ENCODE peak calls at places on chromosome 13, in six cellular contexts. T is cardiac muscle cell, B is RWPE2, L is colonic mucosa, V is kidney epithelial cell, I is ovary. F is an unnamed sample.

GRCh38 chr13:67880916-67881315 is 650.8 kb upstream of the PCDH9 start:
- DNase-seq in I (no peak), V (no peak), T (no peak), B (no peak), L (no peak), F (no peak)

GRCh38 chr13:49304763-49305695 is 57.3 kb downstream of the CDADC1 start:
- DNase-seq in B (no peak), T (no peak), V (no peak), L (no peak), I (no peak), F (no peak)

GRCh38 chr13:21458457-21458815 is 667 bp downstream of the ZDHHC20 start:
- DNase-seq in T (peak; percentile 53), I (peak; percentile 19), L (peak; percentile 76), B (peak; percentile 69), V (no peak), F (no peak)

GRCh38 chr13:87498681-87499080 is 172.5 kb upstream of the SLITRK5 start:
- DNase-seq in B (no peak), L (no peak), T (peak; percentile 70), V (no peak), I (no peak), F (no peak)

GRCh38 chr13:60852886-60853285 is 455.9 kb downstream of the TDRD3 start:
- DNase-seq in V (no peak), I (no peak), B (no peak), T (no peak), L (no peak), F (no peak)

GRCh38 chr13:62185631-62186256 is 770.1 kb upstream of the PCDH20 start:
- DNase-seq in L (no peak), B (no peak), V (no peak), I (no peak), T (no peak), F (no peak)

GRCh38 chr13:109844396-109844795 is 58.0 kb upstream of the IRS2 start:
- DNase-seq in I (no peak), V (no peak), T (peak; percentile 8), B (no peak), L (no peak), F (peak; percentile 50)

GRCh38 chr13:98821372-98822237 is 69.1 kb upstream of the SLC15A1 start:
- DNase-seq in V (no peak), T (peak; percentile 11), I (no peak), L (peak; percentile 31), B (no peak), F (no peak)

GRCh38 chr13:20264271-20265018 is 32.3 kb upstream of the GJB6 start:
- DNase-seq in L (no peak), I (no peak), B (no peak), T (no peak), V (no peak), F (no peak)

GRCh38 chr13:95603887-95604533 is 40.5 kb downstream of the DZIP1 start:
- DNase-seq in T (no peak), B (peak; percentile 74), V (peak; percentile 62), I (no peak), L (peak; percentile 66), F (no peak)

GRCh38 chr13:110109910-110110309 is 197.0 kb downstream of the COL4A1 start:
- DNase-seq in I (peak; percentile 56), L (peak; percentile 34), T (peak; percentile 23), B (no peak), V (no peak), F (no peak)

GRCh38 chr13:97976551-97977375 is 23.3 kb downstream of the IPO5 start:
- DNase-seq in T (no peak), L (peak; percentile 24), V (no peak), B (no peak), I (no peak), F (peak; percentile 7)

GRCh38 chr13:25375727-25376358 is 4.1 kb downstream of the ATP8A2 start:
- DNase-seq in I (no peak), B (no peak), V (no peak), L (peak; percentile 22), T (peak; percentile 59), F (peak; percentile 5)

GRCh38 chr13:98372886-98373285 is 195.8 kb upstream of the RNF113B start:
- DNase-seq in I (no peak), B (no peak), T (peak; percentile 73), L (no peak), V (peak; percentile 45), F (peak; percentile 45)

GRCh38 chr13:82772802-82773201 is 1109.5 kb downstream of the SLITRK1 start:
- DNase-seq in V (no peak), L (no peak), B (no peak), I (no peak), T (no peak), F (no peak)

GRCh38 chr13:53217221-53217620 is 188.6 kb downstream of the OLFM4 start:
- DNase-seq in I (no peak), B (no peak), L (no peak), T (no peak), V (no peak), F (no peak)

GRCh38 chr13:31055589-31055988 is 106.1 kb downstream of the HSPH1 start:
- DNase-seq in I (no peak), B (no peak), L (no peak), V (no peak), T (no peak), F (no peak)

GRCh38 chr13:38883783-38884182 is 106.8 kb downstream of the STOML3 start:
- DNase-seq in I (no peak), V (no peak), B (no peak), T (no peak), L (no peak), F (no peak)

GRCh38 chr13:44271915-44272341 is 101.7 kb upstream of the SERP2 start:
- DNase-seq in I (no peak), V (no peak), T (peak; percentile 49), L (no peak), B (no peak), F (no peak)

GRCh38 chr13:114120486-114121430 is 11.7 kb downstream of the RASA3 start:
- DNase-seq in L (no peak), I (no peak), T (no peak), V (no peak), B (no peak), F (no peak)

GRCh38 chr13:23985846-23986245 is 88.5 kb upstream of the C1QTNF9B start:
- DNase-seq in B (no peak), T (no peak), I (no peak), V (no peak), L (no peak), F (no peak)

GRCh38 chr13:44810067-44810840 is 179.0 kb downstream of the NUFIP1 start:
- DNase-seq in B (no peak), L (peak; percentile 64), V (no peak), I (peak; percentile 47), T (peak; percentile 34), F (no peak)

GRCh38 chr13:42970824-42971669 is 21.0 kb downstream of the EPSTI1 start:
- DNase-seq in I (no peak), B (no peak), T (peak; percentile 58), L (peak; percentile 70), V (no peak), F (peak; percentile 12)

GRCh38 chr13:24627090-24627714 is 53.0 kb upstream of the ATP12A start:
- DNase-seq in T (peak; percentile 79), L (peak; percentile 72), V (no peak), I (no peak), B (no peak), F (no peak)

GRCh38 chr13:67152123-67152522 is 78.0 kb downstream of the PCDH9 start:
- DNase-seq in V (no peak), L (no peak), T (no peak), I (no peak), B (no peak), F (no peak)

GRCh38 chr13:107427531-107427930 is 787.8 kb downstream of the LIG4 start:
- DNase-seq in L (no peak), V (no peak), T (no peak), B (no peak), I (no peak), F (no peak)

GRCh38 chr13:20686167-20686566 is 17.3 kb upstream of the IL17D start:
- DNase-seq in T (no peak), L (no peak), B (no peak), I (no peak), V (no peak), F (no peak)

GRCh38 chr13:27295660-27296059 is 25.0 kb downstream of the RASL11A start:
- DNase-seq in V (no peak), B (no peak), L (no peak), I (no peak), T (no peak), F (no peak)

GRCh38 chr13:27296496-27296895 is 25.9 kb downstream of the RASL11A start:
- DNase-seq in I (no peak), B (no peak), T (no peak), V (no peak), L (no peak), F (no peak)

GRCh38 chr13:27295096-27295495 is 24.5 kb downstream of the RASL11A start:
- DNase-seq in L (no peak), I (no peak), B (no peak), V (no peak), T (no peak), F (no peak)

GRCh38 chr13:27300941-27301586 is 30.4 kb downstream of the RASL11A start:
- DNase-seq in V (no peak), T (no peak), I (no peak), B (no peak), L (no peak), F (no peak)

GRCh38 chr13:27298849-27299248 is 28.2 kb downstream of the RASL11A start:
- DNase-seq in B (no peak), L (no peak), V (no peak), I (no peak), T (no peak), F (no peak)
- TF ChIP-seq CTCF in B (no peak), L (no peak), V (no peak), I (no peak), T (no peak), F (no peak)

DNA sequence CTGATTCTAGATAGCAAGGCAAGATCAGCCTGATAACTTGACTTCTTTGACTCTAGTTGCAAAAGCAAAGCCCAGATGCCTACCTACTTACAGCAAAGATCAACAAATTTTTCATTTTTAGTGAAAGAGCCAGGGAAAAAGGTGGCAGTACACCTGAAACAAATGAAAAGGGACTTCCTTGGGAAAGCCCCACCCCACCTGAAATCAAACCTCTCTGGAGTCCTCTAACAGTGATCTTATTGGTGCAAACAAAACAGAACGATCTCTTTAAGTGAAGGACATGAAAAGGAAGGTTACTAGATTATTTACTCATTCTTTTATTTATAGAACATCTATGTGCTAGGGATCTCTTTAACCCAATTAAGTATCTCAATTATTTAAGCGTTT is 507 bp upstream of the LCP1 start:
- DNase-seq in V (no peak), L (no peak), T (no peak), I (no peak), B (no peak), F (no peak)
- H3K4me3 ChIP-seq in V (no peak overlapping the region), L (no peak overlapping the region), T (no peak overlapping the region), I (no peak overlapping the region), B (no peak overlapping the region), F (no peak overlapping the region)

DNA sequence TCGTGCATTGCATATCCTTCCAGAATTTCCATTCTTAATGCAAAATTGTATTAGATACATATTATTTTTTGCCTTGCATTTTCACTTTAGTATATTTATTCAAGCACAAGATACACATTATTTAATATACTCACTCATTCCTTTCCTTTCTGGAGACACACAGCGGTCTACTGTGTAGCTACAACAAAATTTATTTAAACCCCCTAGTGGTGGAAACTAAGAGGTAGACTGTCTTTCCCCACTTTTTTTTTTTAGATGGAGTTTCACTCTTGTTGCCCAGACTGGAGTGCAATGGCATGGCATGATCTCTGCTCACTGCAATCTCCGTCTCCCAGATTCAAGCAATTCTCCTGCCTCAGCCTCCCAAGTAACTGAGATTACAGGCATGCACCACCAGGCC is 2040.3 kb upstream of the PCDH20 start:
- DNase-seq in L (no peak), I (no peak), B (no peak), V (no peak), T (no peak), F (no peak)
- TF ChIP-seq CTCF in L (no peak), I (no peak), B (peak; percentile 24), V (peak; percentile 13), T (no peak), F (no peak)

GRCh38 chr13:99970761-99971575 is 599 bp downstream of the ZIC5 start:
- DNase-seq in V (no peak), T (peak; percentile 33), I (no peak), L (peak; percentile 17), B (peak; percentile 39), F (no peak)
- H3K4me3 ChIP-seq in V (no peak overlapping the region), T (peak overlapping the region; percentile 41), I (peak overlapping the region; percentile 9), L (peak overlapping the region; percentile 19), B (peak overlapping the region; percentile 22), F (no peak overlapping the region)